ENCODE peak calls at places on chromosomes 4 and X, in seven cellular contexts. S, P, R, K, J, H and M are unnamed samples.

GRCh38 chr4:3766207-3766790 is at the start of gene ADRA2C:
- DNase-seq in S (no peak), J (no peak), R (no peak), H (no peak), K (no peak), P (no peak), M (no peak)

GRCh38 chr4:166277406-166277805 is 404.4 kb downstream of the TLL1 start:
- DNase-seq in H (no peak), K (no peak), P (no peak), R (no peak), J (no peak), S (no peak), M (no peak)

GRCh38 chrX:68717663-68718442 is 70.4 kb downstream of the STARD8 start:
- DNase-seq in P (no peak), K (no peak), S (no peak), R (no peak), H (no peak), J (no peak), M (no peak)

GRCh38 chrX:133414399-133415275 is 652 bp downstream of the GPC4 start:
- DNase-seq in K (no peak), P (no peak), H (no peak), S (no peak), R (no peak), J (no peak), M (no peak)

GRCh38 chr4:126856906-126857305 is 775.9 kb upstream of the INTU start:
- DNase-seq in P (no peak), J (no peak), R (no peak), S (no peak), K (no peak), H (no peak), M (no peak)

GRCh38 chr4:59655996-59656395 is 1544.1 kb upstream of the ADGRL3 start:
- DNase-seq in S (peak; percentile 36), J (no peak), H (no peak), P (no peak), R (no peak), K (no peak), M (no peak)

GRCh38 chr4:39442910-39443480 is 15.7 kb downstream of the RPL9 start:
- DNase-seq in P (no peak), K (no peak), H (no peak), S (no peak), R (no peak), J (no peak), M (no peak)

GRCh38 chr4:184598753-184599491 is 50.3 kb downstream of the CASP3 start:
- DNase-seq in J (no peak), K (no peak), P (no peak), R (no peak), S (no peak), H (no peak), M (no peak)

GRCh38 chr4:38831653-38832052 is 25.0 kb downstream of the TLR6 start:
- DNase-seq in K (no peak), H (no peak), R (no peak), P (no peak), S (no peak), J (peak; percentile 72), M (no peak)